ENCODE peak calls at places on chromosomes 7 and 10, in four cellular contexts. Q is neural progenitor cell, Y is MM.1S, S is mammary epithelial cell. H is an unnamed sample. For H3K27me3 and H3K4me1, the result is how much of the 10 kb centered on the place peaks cover.

GRCh38 chr7:111240371-111240770 is 149.4 kb downstream of the LRRN3 start:
- DNase-seq in S (no peak), Q (no peak), Y (no peak), H (no peak)

GRCh38 chr7:121938429-121938996 is 65.6 kb downstream of the PTPRZ1 start:
- DNase-seq in Y (no peak), S (no peak), Q (no peak), H (no peak)

GRCh38 chr10:29880856-29881255 is 178.5 kb downstream of the JCAD start:
- DNase-seq in Q (no peak), Y (no peak), S (no peak), H (no peak)

GRCh38 chr7:71574153-71574894 is 442.4 kb downstream of the GALNT17 start:
- DNase-seq in Y (no peak), S (no peak), Q (peak), H (no peak)

GRCh38 chr7:25216837-25217236 is 11.4 kb downstream of the NPVF start:
- DNase-seq in Q (peak), Y (peak), S (peak), H (peak)

GRCh38 chr7:7416031-7416968 is 119.4 kb downstream of the COL28A1 start:
- DNase-seq in Y (no peak), Q (no peak), S (peak), H (peak)

GRCh38 chr7:23106491-23106800 is 861 bp downstream of the KLHL7 start:
- DNase-seq in Y (no peak), S (no peak), Q (peak), H (no peak)

GRCh38 chr7:152341039-152341913 is 94.5 kb downstream of the KMT2C start:
- DNase-seq in Y (peak), S (peak), Q (peak), H (peak)

GRCh38 chr7:40356871-40357676 is 222.3 kb downstream of the SUGCT start:
- DNase-seq in Q (no peak), S (no peak), Y (no peak), H (no peak)

GRCh38 chr7:47226688-47227087 is 355.2 kb downstream of the TNS3 start:
- DNase-seq in Q (no peak), S (no peak), Y (no peak), H (no peak)
- TF ChIP-seq CTCF in Q (no peak), S (no peak), Y (no peak), H (no peak)

DNA sequence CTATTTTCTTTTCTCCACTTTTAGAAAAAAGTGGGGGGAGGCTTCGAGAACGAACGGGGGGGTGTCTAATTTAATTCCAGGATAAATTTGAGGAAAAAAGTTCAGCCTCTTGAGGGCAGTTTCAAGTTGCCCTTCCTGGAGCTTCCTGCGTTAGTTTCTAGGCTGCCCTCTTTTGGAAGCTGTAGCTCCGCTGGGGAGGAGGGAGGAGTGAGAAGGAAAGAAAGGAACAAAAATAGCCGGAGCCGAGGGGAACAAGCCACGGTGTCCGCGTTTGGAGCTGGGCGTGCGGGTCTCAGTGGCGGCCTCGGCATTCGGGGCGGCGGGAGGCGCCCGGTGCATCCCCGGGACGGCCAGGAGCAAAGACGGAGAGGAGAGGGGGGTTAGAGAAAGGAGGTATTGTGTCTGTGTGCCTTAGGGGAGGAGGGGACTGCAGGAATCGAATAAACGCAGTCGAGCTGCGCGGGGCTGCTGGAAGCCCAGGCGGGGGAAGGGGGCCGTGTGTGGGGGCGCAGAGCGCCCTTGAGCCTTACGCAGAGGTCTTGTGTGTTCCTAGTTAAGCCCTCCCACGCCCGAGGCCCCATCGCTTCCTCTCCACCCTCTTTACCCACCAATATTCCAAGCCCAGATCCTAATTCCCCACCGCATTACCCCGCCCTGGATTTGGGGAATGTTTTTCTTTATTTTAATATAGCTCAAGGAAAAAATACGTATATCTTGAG is 2.0 kb upstream of the TNRC18 start:
- DNase-seq in Y (no peak), S (peak), Q (peak), H (peak)
- H3K27me3 ChIP-seq in Y (half or more), S (under half), Q (half or more), H (under half)

GRCh38 chr10:78044699-78045098 is 11.0 kb downstream of the RPS24 start:
- DNase-seq in Y (no peak), Q (no peak), S (no peak), H (no peak)

GRCh38 chr10:78044179-78044578 is 10.5 kb downstream of the RPS24 start:
- DNase-seq in Y (peak), S (no peak), Q (no peak), H (no peak)

GRCh38 chr10:78041170-78042057 is 7.8 kb downstream of the RPS24 start:
- DNase-seq in S (no peak), Q (no peak), Y (no peak), H (no peak)

GRCh38 chr10:78042058-78042751 is 8.5 kb downstream of the RPS24 start:
- DNase-seq in Q (no peak), S (no peak), Y (no peak), H (no peak)

GRCh38 chr10:78042752-78043104 is 9.1 kb downstream of the RPS24 start:
- DNase-seq in S (no peak), Q (no peak), Y (no peak), H (no peak)
- H3K4me1 ChIP-seq in S (under half), Q (under half), Y (under half), H (under half)

GRCh38 chr7:81780914-81781693 is 11.3 kb upstream of the HGF start:
- DNase-seq in Y (no peak), S (no peak), Q (no peak), H (no peak)
- TF ChIP-seq CTCF in Y (no peak), S (no peak), Q (no peak), H (no peak)

DNA sequence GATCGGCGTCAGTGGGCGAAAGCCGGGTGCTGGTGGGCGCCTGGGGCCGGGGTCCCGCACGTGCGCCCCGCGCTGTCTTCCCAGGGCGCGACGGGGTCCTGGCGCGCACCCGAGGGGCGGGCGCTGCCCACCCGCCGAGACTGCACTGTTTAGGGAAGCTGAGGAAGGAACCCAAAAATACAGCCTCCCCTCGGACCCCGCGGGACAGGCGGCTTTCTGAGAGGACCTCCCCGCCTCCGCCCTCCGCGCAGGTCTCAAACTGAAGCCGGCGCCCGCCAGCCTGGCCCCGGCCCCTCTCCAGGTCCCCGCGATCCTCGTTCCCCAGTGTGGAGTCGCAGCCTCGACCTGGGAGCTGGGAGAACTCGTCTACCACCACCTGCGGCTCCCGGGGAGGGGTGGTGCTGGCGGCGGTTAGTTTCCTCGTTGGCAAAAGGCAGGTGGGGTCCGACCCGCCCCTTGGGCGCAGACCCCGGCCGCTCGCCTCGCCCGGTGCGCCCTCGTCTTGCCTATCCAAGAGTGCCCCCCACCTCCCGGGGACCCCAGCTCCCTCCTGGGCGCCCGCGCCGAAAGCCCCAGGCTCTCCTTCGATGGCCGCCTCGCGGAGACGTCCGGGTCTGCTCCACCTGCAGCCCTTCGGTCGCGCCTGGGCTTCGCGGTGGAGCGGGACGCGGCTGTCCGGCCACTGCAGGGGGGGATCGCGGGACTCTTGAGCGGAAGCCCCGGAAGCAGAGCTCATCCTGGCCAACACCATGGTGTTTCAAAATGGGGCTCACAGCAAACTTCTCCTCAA is 1.1 kb downstream of the EGFR start:
- DNase-seq in S (peak), Y (no peak), Q (peak), H (no peak)
- H3K27me3 ChIP-seq in S (under half), Y (under half), Q (half or more), H (under half)

GRCh38 chr7:490461-491291 is 29.0 kb downstream of the PDGFA start:
- DNase-seq in Q (no peak), S (peak), Y (no peak), H (peak)
- H3K4me1 ChIP-seq in Q (under half), S (under half), Y (under half), H (under half)

H was measured in foreskin keratinocyte.